ENCODE peak calls at places on chromosome 10, in five cellular contexts. Y is spleen, D is lower lobe of right lung, S is GM23248, F is Peyer's patch. V is an unnamed sample.
A peak's percentile ranks its signal among the peaks of the same experiment; 100 is the strongest.

GRCh38 chr10:124611738-124612137 is 132.4 kb downstream of the FAM53B start:
- DNase-seq in F (peak; percentile 59), S (no peak), D (peak; percentile 63), Y (peak; percentile 90), V (no peak)

GRCh38 chr10:49595003-49595712 is 15.0 kb upstream of the SLC18A3 start:
- DNase-seq in F (no peak), Y (no peak), S (no peak), D (no peak), V (no peak)

GRCh38 chr10:62916157-62916603 is 100.0 kb upstream of the EGR2 start:
- DNase-seq in D (no peak), S (peak; percentile 96), Y (no peak), F (no peak), V (no peak)

GRCh38 chr10:83666762-83667161 is 472.5 kb upstream of the GHITM start:
- DNase-seq in F (no peak), Y (no peak), S (no peak), D (no peak), V (no peak)

GRCh38 chr10:110059965-110060364 is 52.2 kb downstream of the ADD3 start:
- DNase-seq in S (no peak), Y (no peak), D (no peak), F (no peak), V (no peak)

GRCh38 chr10:70715853-70716795 is 43.8 kb downstream of the ADAMTS14 start:
- DNase-seq in Y (no peak), F (no peak), D (no peak), S (peak; percentile 57), V (peak; percentile 68)

GRCh38 chr10:110609592-110609991 is 34.5 kb upstream of the RBM20 start:
- DNase-seq in F (no peak), D (no peak), Y (no peak), S (no peak), V (no peak)

GRCh38 chr10:7298495-7298894 is 112.3 kb downstream of the SFMBT2 start:
- DNase-seq in S (no peak), F (no peak), Y (no peak), D (no peak), V (no peak)

GRCh38 chr10:29268011-29268410 is 20.9 kb upstream of the LYZL1 start:
- DNase-seq in F (no peak), S (no peak), D (no peak), Y (no peak), V (no peak)

GRCh38 chr10:103273026-103273425 is 3.9 kb upstream of the INA start:
- DNase-seq in F (no peak), Y (no peak), S (peak; percentile 99), D (no peak), V (no peak)

GRCh38 chr10:45003432-45004000 is 2.8 kb downstream of the ZNF22 start:
- DNase-seq in Y (no peak), S (no peak), F (no peak), D (no peak), V (no peak)

GRCh38 chr10:45001382-45002148 is 842 bp downstream of the ZNF22 start:
- DNase-seq in D (peak; percentile 84), S (peak; percentile 82), Y (peak; percentile 89), F (peak; percentile 66), V (peak; percentile 60)

GRCh38 chr10:45000138-45000763 is 472 bp upstream of the ZNF22 start:
- DNase-seq in F (no peak), Y (no peak), S (peak; percentile 95), D (no peak), V (no peak)

GRCh38 chr10:44998146-44998631 is 2.5 kb upstream of the ZNF22 start:
- DNase-seq in Y (no peak), S (no peak), D (no peak), F (no peak), V (no peak)

GRCh38 chr10:45000764-45001381 is at the start of gene ZNF22:
- DNase-seq in Y (peak; percentile 94), S (peak; percentile 87), F (peak; percentile 65), D (peak; percentile 81), V (peak; percentile 86)
- H3K4me3 ChIP-seq in Y (peak within 1 kb of the TSS; percentile 62), S (peak within 1 kb of the TSS; percentile 73), F (peak within 1 kb of the TSS; percentile 64), D (peak within 1 kb of the TSS; percentile 74), V (peak within 1 kb of the TSS; percentile 57)

GRCh38 chr10:99905971-99906370 is 103.8 kb downstream of the DNMBP start:
- DNase-seq in S (no peak), F (no peak), D (no peak), Y (no peak), V (no peak)
- H3K36me3 ChIP-seq in S (peaks cover 56% of the 10 kb centered on the region), F (peaks cover 3% of the 10 kb centered on the region), D (peaks cover 60% of the 10 kb centered on the region), Y (peaks cover 38% of the 10 kb centered on the region), V (peaks cover 54% of the 10 kb centered on the region)

DNA sequence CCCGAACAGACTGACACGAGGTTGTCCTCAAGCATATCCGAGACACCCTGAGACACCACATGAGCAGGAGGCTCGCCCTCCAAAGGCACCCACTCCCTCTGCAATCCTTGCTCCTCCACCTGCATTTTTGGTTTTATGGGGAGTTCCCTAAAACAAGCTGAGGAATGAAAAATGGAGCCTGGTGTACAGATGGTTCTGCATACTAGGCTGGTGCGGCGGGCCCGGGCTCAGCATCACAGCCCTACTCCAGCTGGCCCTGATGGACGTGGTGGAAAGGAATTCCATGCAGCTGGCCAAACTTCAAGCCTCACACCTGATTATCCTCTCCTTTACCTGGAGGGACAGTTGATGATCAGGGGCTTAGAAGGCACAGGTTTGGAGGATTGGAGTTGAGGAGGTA is 30.3 kb upstream of the JAKMIP3 start:
- DNase-seq in F (no peak), Y (peak; percentile 15), D (no peak), S (no peak), V (no peak)
- H3K27me3 ChIP-seq in F (no peaks in the 10 kb centered on the region), Y (peaks cover 31% of the 10 kb centered on the region), D (peaks cover 82% of the 10 kb centered on the region), S (peaks cover 55% of the 10 kb centered on the region), V (peaks cover 29% of the 10 kb centered on the region)

GRCh38 chr10:89861199-89861573 is 159.8 kb downstream of the KIF20B start:
- DNase-seq in S (no peak), F (no peak), Y (no peak), D (no peak), V (no peak)
- H3K4me3 ChIP-seq in S (peak overlapping the region; percentile 55), F (no peak overlapping the region), Y (no peak overlapping the region), D (no peak overlapping the region), V (no peak overlapping the region)

GRCh38 chr10:43901302-43901701 is 252.6 kb upstream of the ZNF32 start:
- DNase-seq in S (peak; percentile 27), Y (no peak), F (no peak), D (no peak), V (no peak)
- H3K36me3 ChIP-seq in S (no peaks in the 10 kb centered on the region), Y (no peaks in the 10 kb centered on the region), F (no peaks in the 10 kb centered on the region), D (no peaks in the 10 kb centered on the region), V (no peaks in the 10 kb centered on the region)

GRCh38 chr10:132786529-132787252 is 744 bp upstream of the NKX6-2 start:
- DNase-seq in S (no peak), D (no peak), Y (no peak), F (no peak), V (peak; percentile 85)
- H3K27me3 ChIP-seq in S (peaks cover 40% of the 10 kb centered on the region), D (peaks cover 74% of the 10 kb centered on the region), Y (peaks cover 55% of the 10 kb centered on the region), F (no peaks in the 10 kb centered on the region), V (peaks cover 72% of the 10 kb centered on the region)

DNA sequence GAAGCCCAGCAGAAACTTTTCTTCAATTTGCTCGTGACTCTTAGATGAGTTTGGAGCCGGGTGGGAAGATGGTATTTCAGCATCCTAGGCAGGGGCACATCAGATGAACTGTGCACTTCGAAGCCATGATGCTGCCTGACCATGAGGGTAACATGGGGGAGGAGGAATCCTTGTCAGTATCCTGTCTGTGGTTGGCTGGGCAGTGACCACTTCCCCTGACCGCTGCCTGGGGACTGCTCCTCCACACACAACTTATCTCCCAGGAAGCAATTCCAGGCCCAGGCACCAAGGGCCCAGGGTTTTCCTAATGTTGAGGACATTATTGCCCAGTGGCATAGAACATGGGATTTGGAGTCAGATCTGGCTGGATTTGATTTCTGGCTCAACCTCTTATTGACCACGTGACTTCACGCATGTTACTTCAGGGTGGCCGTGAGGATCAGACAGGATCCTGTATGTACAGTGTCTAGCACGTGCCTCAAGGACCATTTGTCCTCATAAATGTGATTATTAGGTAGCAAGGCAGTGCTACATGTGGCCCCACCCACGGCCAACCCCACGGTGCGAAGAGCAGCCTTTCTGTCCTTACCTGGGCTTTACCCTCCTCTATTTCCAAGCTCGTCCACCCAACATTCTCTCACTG is 65.2 kb downstream of the PTPRE start:
- DNase-seq in D (no peak), S (no peak), Y (no peak), F (no peak), V (no peak)
- H3K4me3 ChIP-seq in D (no peak overlapping the region), S (no peak overlapping the region), Y (no peak overlapping the region), F (no peak overlapping the region), V (no peak overlapping the region)

GRCh38 chr10:93422121-93422520 is 60.0 kb downstream of the MYOF start:
- DNase-seq in Y (no peak), D (no peak), S (no peak), F (no peak), V (no peak)

GRCh38 chr10:93417264-93417663 is 64.9 kb downstream of the MYOF start:
- DNase-seq in F (no peak), Y (no peak), D (no peak), S (no peak), V (no peak)

GRCh38 chr10:93417886-93418285 is 64.2 kb downstream of the MYOF start:
- DNase-seq in S (no peak), D (no peak), F (no peak), Y (no peak), V (no peak)

GRCh38 chr10:93420091-93420490 is 62.0 kb downstream of the MYOF start:
- DNase-seq in S (no peak), D (no peak), Y (no peak), F (no peak), V (peak; percentile 58)

GRCh38 chr10:93421426-93421825 is 60.7 kb downstream of the MYOF start:
- DNase-seq in S (no peak), Y (no peak), D (no peak), F (no peak), V (peak; percentile 37)
- H3K36me3 ChIP-seq in S (peaks cover 61% of the 10 kb centered on the region), Y (no peaks in the 10 kb centered on the region), D (peaks cover 24% of the 10 kb centered on the region), F (no peaks in the 10 kb centered on the region), V (no peaks in the 10 kb centered on the region)

GRCh38 chr10:90917968-90918318 is 2.9 kb downstream of the ANKRD1 start:
- DNase-seq in D (no peak), F (no peak), Y (no peak), S (no peak), V (no peak)

GRCh38 chr10:90915141-90916075 is 5.5 kb downstream of the ANKRD1 start:
- DNase-seq in F (no peak), Y (no peak), S (no peak), D (no peak), V (no peak)

GRCh38 chr10:90919683-90920574 is 958 bp downstream of the ANKRD1 start:
- DNase-seq in F (no peak), S (no peak), D (no peak), Y (no peak), V (no peak)

GRCh38 chr10:90916392-90917110 is 4.3 kb downstream of the ANKRD1 start:
- DNase-seq in Y (no peak), F (no peak), S (no peak), D (no peak), V (no peak)

DNA sequence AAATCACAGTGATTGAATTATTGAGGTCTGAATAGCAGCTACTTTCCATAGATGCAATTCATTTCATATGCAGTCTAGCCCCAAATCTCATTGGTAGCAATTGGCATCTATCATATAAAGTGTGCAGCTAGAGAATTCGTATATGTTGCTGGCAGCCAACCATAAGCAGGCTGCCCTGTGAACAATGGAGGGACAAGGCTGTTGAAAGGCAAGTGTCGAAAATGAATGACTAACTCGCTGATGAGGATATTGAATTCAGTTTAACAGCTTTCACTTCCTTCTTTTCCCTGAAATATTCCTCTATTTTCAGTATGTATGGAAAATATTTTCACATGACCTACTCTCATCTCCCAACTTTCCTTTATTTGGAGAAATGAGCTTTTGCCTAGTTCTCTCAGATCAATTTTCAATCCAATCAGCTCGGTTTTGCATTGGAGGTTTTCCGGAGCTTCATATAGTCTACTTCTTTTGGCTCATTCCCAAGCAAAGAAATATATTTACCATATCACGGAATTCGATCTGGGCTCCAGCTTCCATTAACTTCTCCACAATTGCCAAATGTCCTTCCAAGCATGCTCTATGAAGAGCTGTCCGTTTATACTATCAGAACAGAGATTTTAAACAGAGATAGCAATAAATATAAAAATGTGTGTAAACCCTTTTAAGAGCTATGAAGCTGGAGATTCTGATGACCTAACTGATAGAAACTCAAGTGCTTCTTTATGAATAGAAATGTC is 3.5 kb downstream of the ANKRD1 start:
- DNase-seq in D (no peak), Y (no peak), S (no peak), F (no peak), V (no peak)
- H3K27me3 ChIP-seq in D (peaks cover 5% of the 10 kb centered on the region), Y (no peaks in the 10 kb centered on the region), S (no peaks in the 10 kb centered on the region), F (no peaks in the 10 kb centered on the region), V (peaks cover 67% of the 10 kb centered on the region)

V was measured in H7.